ENCODE peak calls at places on chromosomes 7 and 10, in six cellular contexts. One of them, this sample, is unnamed.

GRCh38 chr10:1102836-1103235 is 46.7 kb downstream of the WDR37 start:
- DNase-seq in lower lobe of right lung: no peak
- DNase-seq in uterus: no peak
- DNase-seq in IMR-90: peak; percentile 61
- DNase-seq in GM20000: no peak
- DNase-seq in astrocyte of the spinal cord: peak; percentile 24
- DNase-seq in this sample: no peak

GRCh38 chr7:26500749-26501352 is 209.2 kb downstream of the SNX10 start:
- DNase-seq in IMR-90: peak; percentile 16
- DNase-seq in GM20000: peak; percentile 64
- DNase-seq in lower lobe of right lung: no peak
- DNase-seq in astrocyte of the spinal cord: peak; percentile 43
- DNase-seq in uterus: no peak
- DNase-seq in this sample: no peak

GRCh38 chr7:137546671-137547070 is 203.1 kb upstream of the PTN start:
- DNase-seq in GM20000: no peak
- DNase-seq in IMR-90: peak; percentile 74
- DNase-seq in lower lobe of right lung: no peak
- DNase-seq in uterus: no peak
- DNase-seq in astrocyte of the spinal cord: peak; percentile 24
- DNase-seq in this sample: no peak

GRCh38 chr10:70672165-70672992 is at the start of gene ADAMTS14:
- DNase-seq in lower lobe of right lung: no peak
- DNase-seq in IMR-90: no peak
- DNase-seq in uterus: no peak
- DNase-seq in GM20000: peak; percentile 56
- DNase-seq in astrocyte of the spinal cord: peak; percentile 71
- DNase-seq in this sample: no peak

GRCh38 chr10:6918305-6918704 is 338.2 kb upstream of the PRKCQ start:
- DNase-seq in astrocyte of the spinal cord: no peak
- DNase-seq in lower lobe of right lung: peak; percentile 65
- DNase-seq in GM20000: peak; percentile 31
- DNase-seq in IMR-90: no peak
- DNase-seq in uterus: no peak
- DNase-seq in this sample: peak; percentile 37

GRCh38 chr7:127396184-127396583 is 3.7 kb upstream of the ZNF800 start:
- DNase-seq in IMR-90: no peak
- DNase-seq in astrocyte of the spinal cord: no peak
- DNase-seq in GM20000: no peak
- DNase-seq in lower lobe of right lung: peak; percentile 79
- DNase-seq in uterus: no peak
- DNase-seq in this sample: no peak

GRCh38 chr10:119443441-119443840 is 99.1 kb downstream of the RGS10 start:
- DNase-seq in astrocyte of the spinal cord: no peak
- DNase-seq in lower lobe of right lung: peak; percentile 22
- DNase-seq in GM20000: no peak
- DNase-seq in IMR-90: no peak
- DNase-seq in uterus: no peak
- DNase-seq in this sample: no peak

GRCh38 chr7:43612599-43613589 is 30.0 kb downstream of the STK17A start:
- DNase-seq in GM20000: peak; percentile 26
- DNase-seq in astrocyte of the spinal cord: peak; percentile 67
- DNase-seq in IMR-90: peak; percentile 61
- DNase-seq in lower lobe of right lung: no peak
- DNase-seq in uterus: no peak
- DNase-seq in this sample: no peak

GRCh38 chr7:122136639-122137253 is 7.3 kb downstream of the AASS start:
- DNase-seq in uterus: no peak
- DNase-seq in lower lobe of right lung: no peak
- DNase-seq in GM20000: no peak
- DNase-seq in IMR-90: peak; percentile 18
- DNase-seq in astrocyte of the spinal cord: peak; percentile 63
- DNase-seq in this sample: no peak

GRCh38 chr10:3525832-3526449 is 259.1 kb downstream of the KLF6 start:
- DNase-seq in lower lobe of right lung: no peak
- DNase-seq in IMR-90: peak; percentile 99
- DNase-seq in astrocyte of the spinal cord: peak; percentile 98
- DNase-seq in uterus: peak; percentile 68
- DNase-seq in GM20000: no peak
- DNase-seq in this sample: no peak

GRCh38 chr7:131630427-131630826 is 74.0 kb upstream of the PODXL start:
- DNase-seq in IMR-90: no peak
- DNase-seq in GM20000: no peak
- DNase-seq in lower lobe of right lung: no peak
- DNase-seq in astrocyte of the spinal cord: no peak
- DNase-seq in uterus: no peak
- DNase-seq in this sample: no peak

GRCh38 chr10:61100882-61101281 is 156.9 kb upstream of the RHOBTB1 start:
- DNase-seq in IMR-90: no peak
- DNase-seq in astrocyte of the spinal cord: no peak
- DNase-seq in GM20000: no peak
- DNase-seq in uterus: no peak
- DNase-seq in lower lobe of right lung: no peak
- DNase-seq in this sample: no peak

GRCh38 chr10:84298077-84298476 is 30.3 kb upstream of the CCSER2 start:
- DNase-seq in GM20000: no peak
- DNase-seq in lower lobe of right lung: no peak
- DNase-seq in astrocyte of the spinal cord: no peak
- DNase-seq in uterus: no peak
- DNase-seq in IMR-90: no peak
- DNase-seq in this sample: no peak

GRCh38 chr10:27998178-27998953 is 513 bp downstream of the ODAD2 start:
- DNase-seq in uterus: no peak
- DNase-seq in lower lobe of right lung: peak; percentile 55
- DNase-seq in IMR-90: peak; percentile 26
- DNase-seq in astrocyte of the spinal cord: peak; percentile 57
- DNase-seq in GM20000: no peak
- DNase-seq in this sample: no peak

GRCh38 chr7:113891828-113892227 is 27.0 kb downstream of the PPP1R3A start:
- DNase-seq in IMR-90: peak; percentile 56
- DNase-seq in uterus: no peak
- DNase-seq in GM20000: no peak
- DNase-seq in lower lobe of right lung: no peak
- DNase-seq in astrocyte of the spinal cord: peak; percentile 77
- DNase-seq in this sample: no peak

GRCh38 chr10:114470956-114471905 is 66.9 kb upstream of the AFAP1L2 start:
- DNase-seq in astrocyte of the spinal cord: peak; percentile 71
- DNase-seq in lower lobe of right lung: peak; percentile 74
- DNase-seq in IMR-90: peak; percentile 77
- DNase-seq in uterus: peak; percentile 70
- DNase-seq in GM20000: peak; percentile 70
- DNase-seq in this sample: peak; percentile 22

GRCh38 chr10:89374716-89375115 is 3.1 kb upstream of the IFIT1B start:
- DNase-seq in GM20000: no peak
- DNase-seq in IMR-90: no peak
- DNase-seq in astrocyte of the spinal cord: no peak
- DNase-seq in uterus: no peak
- DNase-seq in lower lobe of right lung: no peak
- DNase-seq in this sample: no peak

GRCh38 chr7:37592366-37592765 is 91.2 kb upstream of the GPR141 start:
- DNase-seq in astrocyte of the spinal cord: no peak
- DNase-seq in GM20000: no peak
- DNase-seq in IMR-90: no peak
- DNase-seq in uterus: no peak
- DNase-seq in lower lobe of right lung: no peak
- DNase-seq in this sample: no peak

GRCh38 chr7:17090751-17091150 is 207.7 kb upstream of the AHR start:
- DNase-seq in astrocyte of the spinal cord: peak; percentile 78
- DNase-seq in IMR-90: peak; percentile 86
- DNase-seq in GM20000: no peak
- DNase-seq in lower lobe of right lung: no peak
- DNase-seq in uterus: no peak
- DNase-seq in this sample: no peak

GRCh38 chr10:102620615-102621417 is 23.5 kb upstream of the TRIM8 start:
- DNase-seq in lower lobe of right lung: peak; percentile 39
- DNase-seq in GM20000: no peak
- DNase-seq in astrocyte of the spinal cord: no peak
- DNase-seq in IMR-90: peak; percentile 55
- DNase-seq in uterus: no peak
- DNase-seq in this sample: no peak

GRCh38 chr10:50928190-50928552 is 42.7 kb upstream of the A1CF start:
- DNase-seq in astrocyte of the spinal cord: no peak
- DNase-seq in IMR-90: no peak
- DNase-seq in uterus: no peak
- DNase-seq in lower lobe of right lung: no peak
- DNase-seq in GM20000: no peak
- DNase-seq in this sample: no peak

GRCh38 chr7:106070567-106071254 is 41.4 kb downstream of the SYPL1 start:
- DNase-seq in uterus: peak; percentile 15
- DNase-seq in GM20000: no peak
- DNase-seq in lower lobe of right lung: no peak
- DNase-seq in astrocyte of the spinal cord: no peak
- DNase-seq in IMR-90: no peak
- DNase-seq in this sample: no peak

GRCh38 chr7:123824754-123825067 is 20.3 kb upstream of the HYAL4 start:
- DNase-seq in uterus: no peak
- DNase-seq in GM20000: no peak
- DNase-seq in lower lobe of right lung: no peak
- DNase-seq in IMR-90: no peak
- DNase-seq in astrocyte of the spinal cord: no peak
- DNase-seq in this sample: no peak

GRCh38 chr10:47299989-47300931 is at the start of gene GDF10:
- DNase-seq in astrocyte of the spinal cord: no peak
- DNase-seq in IMR-90: no peak
- DNase-seq in GM20000: no peak
- DNase-seq in uterus: no peak
- DNase-seq in lower lobe of right lung: no peak
- DNase-seq in this sample: no peak

GRCh38 chr10:108303149-108303548 is 1138.6 kb upstream of the SORCS1 start:
- DNase-seq in uterus: no peak
- DNase-seq in GM20000: no peak
- DNase-seq in astrocyte of the spinal cord: no peak
- DNase-seq in lower lobe of right lung: no peak
- DNase-seq in IMR-90: no peak
- DNase-seq in this sample: no peak

GRCh38 chr7:108418941-108419340 is 37.3 kb downstream of the NRCAM start:
- DNase-seq in astrocyte of the spinal cord: no peak
- DNase-seq in IMR-90: no peak
- DNase-seq in uterus: no peak
- DNase-seq in GM20000: no peak
- DNase-seq in lower lobe of right lung: no peak
- DNase-seq in this sample: no peak

GRCh38 chr10:130244928-130245495 is 108.8 kb downstream of the GLRX3 start:
- DNase-seq in lower lobe of right lung: no peak
- DNase-seq in IMR-90: no peak
- DNase-seq in uterus: no peak
- DNase-seq in astrocyte of the spinal cord: no peak
- DNase-seq in GM20000: no peak
- DNase-seq in this sample: no peak

GRCh38 chr7:98223351-98223897 is 12.2 kb downstream of the BHLHA15 start:
- DNase-seq in GM20000: no peak
- DNase-seq in IMR-90: no peak
- DNase-seq in astrocyte of the spinal cord: no peak
- DNase-seq in lower lobe of right lung: peak; percentile 20
- DNase-seq in uterus: no peak
- DNase-seq in this sample: no peak

GRCh38 chr10:99394761-99395386 is 35.5 kb downstream of the GOT1 start:
- DNase-seq in astrocyte of the spinal cord: no peak
- DNase-seq in GM20000: no peak
- DNase-seq in uterus: no peak
- DNase-seq in lower lobe of right lung: no peak
- DNase-seq in IMR-90: no peak
- DNase-seq in this sample: no peak

GRCh38 chr7:77202544-77202976 is 2.9 kb upstream of the FGL2 start:
- DNase-seq in GM20000: peak; percentile 71
- DNase-seq in lower lobe of right lung: no peak
- DNase-seq in IMR-90: no peak
- DNase-seq in uterus: no peak
- DNase-seq in astrocyte of the spinal cord: no peak
- DNase-seq in this sample: no peak

GRCh38 chr10:100736809-100737358 is 8.5 kb upstream of the PAX2 start:
- DNase-seq in GM20000: peak; percentile 32
- DNase-seq in IMR-90: no peak
- DNase-seq in astrocyte of the spinal cord: no peak
- DNase-seq in uterus: no peak
- DNase-seq in lower lobe of right lung: no peak
- DNase-seq in this sample: no peak
- TF ChIP-seq CTCF in GM20000: no peak
- TF ChIP-seq CTCF in IMR-90: no peak
- TF ChIP-seq CTCF in astrocyte of the spinal cord: no peak
- TF ChIP-seq CTCF in uterus: no peak
- TF ChIP-seq CTCF in lower lobe of right lung: no peak
- TF ChIP-seq CTCF in this sample: no peak

GRCh38 chr7:111855842-111856227 is 293.5 kb upstream of the IMMP2L start:
- DNase-seq in astrocyte of the spinal cord: peak; percentile 39
- DNase-seq in IMR-90: peak; percentile 59
- DNase-seq in GM20000: peak; percentile 10
- DNase-seq in uterus: no peak
- DNase-seq in lower lobe of right lung: no peak
- DNase-seq in this sample: no peak
- TF ChIP-seq CTCF in astrocyte of the spinal cord: peak; percentile 48
- TF ChIP-seq CTCF in IMR-90: peak; percentile 34
- TF ChIP-seq CTCF in GM20000: no peak
- TF ChIP-seq CTCF in uterus: no peak
- TF ChIP-seq CTCF in lower lobe of right lung: no peak
- TF ChIP-seq CTCF in this sample: no peak

DNA sequence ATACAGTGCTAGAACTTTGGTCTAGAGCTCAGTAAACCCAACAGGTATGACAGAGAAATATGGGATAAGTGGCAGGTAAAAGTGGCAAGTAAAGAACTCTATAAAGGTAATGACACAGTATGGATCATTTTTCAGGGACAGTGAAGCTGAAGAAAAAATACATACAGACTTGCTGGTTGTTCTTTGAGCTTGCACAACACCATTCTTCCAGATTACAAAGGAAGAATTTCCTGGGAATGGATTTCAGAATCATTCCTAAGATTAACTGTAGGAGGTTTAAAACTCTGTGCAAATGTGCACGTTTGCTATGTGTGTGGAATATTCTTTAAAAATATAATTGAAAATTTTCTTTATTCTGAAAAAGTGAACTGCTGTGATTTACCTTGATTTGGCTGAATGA is 36.0 kb downstream of the PHF14 start:
- DNase-seq in IMR-90: no peak
- DNase-seq in uterus: no peak
- DNase-seq in astrocyte of the spinal cord: no peak
- DNase-seq in lower lobe of right lung: no peak
- DNase-seq in GM20000: no peak
- DNase-seq in this sample: no peak
- TF ChIP-seq CTCF in IMR-90: no peak
- TF ChIP-seq CTCF in uterus: no peak
- TF ChIP-seq CTCF in astrocyte of the spinal cord: no peak
- TF ChIP-seq CTCF in lower lobe of right lung: no peak
- TF ChIP-seq CTCF in GM20000: no peak
- TF ChIP-seq CTCF in this sample: no peak

GRCh38 chr7:132654150-132654549 is 77.9 kb upstream of the PLXNA4 start:
- DNase-seq in IMR-90: no peak
- DNase-seq in lower lobe of right lung: no peak
- DNase-seq in astrocyte of the spinal cord: peak; percentile 20
- DNase-seq in GM20000: peak; percentile 56
- DNase-seq in uterus: no peak
- DNase-seq in this sample: no peak
- TF ChIP-seq CTCF in IMR-90: peak; percentile 2
- TF ChIP-seq CTCF in lower lobe of right lung: peak; percentile 22
- TF ChIP-seq CTCF in astrocyte of the spinal cord: peak; percentile 56
- TF ChIP-seq CTCF in GM20000: no peak
- TF ChIP-seq CTCF in uterus: no peak
- TF ChIP-seq CTCF in this sample: peak; percentile 27

GRCh38 chr10:101065479-101066145 is 3.8 kb downstream of the KAZALD1 start:
- DNase-seq in GM20000: no peak
- DNase-seq in astrocyte of the spinal cord: no peak
- DNase-seq in lower lobe of right lung: no peak
- DNase-seq in uterus: no peak
- DNase-seq in IMR-90: peak; percentile 68
- DNase-seq in this sample: no peak
- TF ChIP-seq CTCF in GM20000: no peak
- TF ChIP-seq CTCF in astrocyte of the spinal cord: no peak
- TF ChIP-seq CTCF in lower lobe of right lung: no peak
- TF ChIP-seq CTCF in uterus: no peak
- TF ChIP-seq CTCF in IMR-90: no peak
- TF ChIP-seq CTCF in this sample: no peak

GRCh38 chr10:125333769-125334168 is 173.4 kb upstream of the CTBP2 start:
- DNase-seq in uterus: no peak
- DNase-seq in astrocyte of the spinal cord: no peak
- DNase-seq in GM20000: no peak
- DNase-seq in IMR-90: no peak
- DNase-seq in lower lobe of right lung: no peak
- DNase-seq in this sample: no peak
- TF ChIP-seq CTCF in uterus: no peak
- TF ChIP-seq CTCF in astrocyte of the spinal cord: no peak
- TF ChIP-seq CTCF in GM20000: no peak
- TF ChIP-seq CTCF in IMR-90: no peak
- TF ChIP-seq CTCF in lower lobe of right lung: no peak
- TF ChIP-seq CTCF in this sample: no peak